ENCODE peak calls at places on chromosomes 6 and 20, in ten cellular contexts. E, L, N, R, H, O, V, G, D and A are unnamed samples.

GRCh38 chr6:165664553-165665383 is 1.7 kb upstream of the PDE10A start:
- DNase-seq in V (no peak), N (no peak), D (no peak), L (no peak), G (no peak), O (no peak), H (no peak), R (no peak), E (no peak), A (no peak)

GRCh38 chr6:102458990-102459389 is 1065.5 kb downstream of the GRIK2 start:
- DNase-seq in O (no peak), D (no peak), G (no peak), V (no peak), E (no peak), L (no peak), N (no peak), H (no peak), R (no peak), A (no peak)

GRCh38 chr6:131954099-131954774 is 3.1 kb upstream of the CCN2 start:
- DNase-seq in V (no peak), L (no peak), D (no peak), O (no peak), N (no peak), G (no peak), E (no peak), R (no peak), H (no peak), A (no peak)

GRCh38 chr20:58480455-58481356 is 34.5 kb downstream of the APCDD1L start:
- DNase-seq in G (no peak), L (no peak), D (no peak), E (no peak), V (no peak), O (no peak), H (no peak), N (no peak), R (no peak), A (no peak)

GRCh38 chr20:11271319-11271718 is 597.5 kb upstream of the JAG1 start:
- DNase-seq in E (no peak), D (no peak), R (no peak), H (no peak), L (no peak), G (no peak), V (peak; percentile 11), N (no peak), O (no peak), A (no peak)

GRCh38 chr6:1636971-1637871 is 27.5 kb downstream of the FOXC1 start:
- DNase-seq in V (no peak), E (peak; percentile 21), O (no peak), G (no peak), N (no peak), H (no peak), L (peak; percentile 64), R (peak; percentile 30), D (no peak), A (no peak)

GRCh38 chr6:35046098-35046497 is 95.0 kb downstream of the TCP11 start:
- DNase-seq in H (no peak), L (no peak), G (no peak), V (no peak), N (peak; percentile 20), O (no peak), R (no peak), E (no peak), D (no peak), A (no peak)

GRCh38 chr20:23623666-23624065 is 14.1 kb downstream of the CST3 start:
- DNase-seq in O (no peak), H (no peak), D (no peak), R (no peak), N (no peak), V (no peak), E (no peak), G (no peak), L (no peak), A (no peak)

GRCh38 chr6:160358225-160359119 is 10.3 kb downstream of the SLC22A3 start:
- DNase-seq in L (no peak), V (no peak), E (no peak), O (no peak), H (no peak), D (no peak), N (no peak), G (no peak), R (no peak), A (no peak)

GRCh38 chr6:139126255-139126654 is 8.6 kb upstream of the HECA start:
- DNase-seq in L (no peak), R (peak; percentile 62), N (no peak), E (no peak), D (no peak), O (no peak), V (no peak), G (no peak), H (no peak), A (no peak)

GRCh38 chr6:44234101-44235090 is 11.0 kb downstream of the SLC29A1 start:
- DNase-seq in N (no peak), L (no peak), R (peak; percentile 70), O (no peak), V (peak; percentile 64), E (peak; percentile 20), H (no peak), G (no peak), D (no peak), A (no peak)

GRCh38 chr20:32152421-32153155 is 43.1 kb downstream of the TM9SF4 start:
- DNase-seq in G (no peak), H (no peak), R (no peak), N (no peak), L (no peak), O (no peak), V (no peak), E (no peak), D (no peak), A (no peak)

GRCh38 chr20:43767686-43768474 is 41.1 kb upstream of the GTSF1L start:
- DNase-seq in G (no peak), R (peak; percentile 65), L (no peak), O (no peak), D (no peak), H (no peak), N (no peak), V (no peak), E (no peak), A (no peak)

GRCh38 chr6:118896339-118897136 is 2.6 kb downstream of the ASF1A start:
- DNase-seq in G (no peak), H (no peak), N (no peak), O (no peak), D (no peak), L (peak; percentile 64), E (peak; percentile 68), V (peak; percentile 27), R (peak; percentile 81), A (no peak)

GRCh38 chr6:33201147-33201545 is 479 bp downstream of the SLC39A7 start:
- DNase-seq in L (no peak), R (no peak), N (peak; percentile 38), G (no peak), D (no peak), O (no peak), V (no peak), H (no peak), E (no peak), A (no peak)

GRCh38 chr6:89567635-89568390 is 70.7 kb downstream of the LYRM2 start:
- DNase-seq in E (no peak), R (no peak), H (no peak), L (no peak), D (no peak), V (no peak), N (no peak), G (no peak), O (no peak), A (no peak)

GRCh38 chr20:12243327-12243726 is 325.6 kb downstream of the BTBD3 start:
- DNase-seq in V (no peak), R (peak; percentile 1), G (no peak), O (no peak), N (peak; percentile 71), H (no peak), L (no peak), E (no peak), D (no peak), A (no peak)

GRCh38 chr6:162198925-162199324 is 528.6 kb downstream of the PRKN start:
- DNase-seq in E (no peak), L (no peak), R (no peak), G (no peak), V (no peak), H (no peak), O (no peak), D (no peak), N (no peak), A (no peak)

GRCh38 chr20:4916991-4917881 is 84.1 kb downstream of the SLC23A2 start:
- DNase-seq in G (no peak), N (no peak), O (no peak), D (no peak), E (no peak), L (peak; percentile 57), R (peak; percentile 21), H (no peak), V (no peak), A (no peak)

GRCh38 chr20:11917663-11918062 is at the start of gene BTBD3:
- DNase-seq in L (no peak), E (peak; percentile 89), O (no peak), R (no peak), G (no peak), V (no peak), D (no peak), H (no peak), N (no peak), A (peak; percentile 62)

GRCh38 chr6:56713285-56713684 is 70.6 kb upstream of the DST start:
- DNase-seq in O (no peak), D (no peak), E (no peak), R (peak; percentile 94), G (no peak), N (no peak), V (no peak), L (peak; percentile 60), H (no peak), A (no peak)